ENCODE peak calls at places on chromosome 10, in five cellular contexts. M is H4; K is renal cortical epithelial cell; C is BE2C; R is stimulated activated CD8-positive, alpha-beta memory T cell treated with anti-CD3 and anti-CD28 coated beads, Interleukin-15, amount 100 ng/mL, for 1 hour. W is an unnamed sample.

GRCh38 chr10:1643161-1643910 is 94.0 kb downstream of the ADARB2 start:
- DNase-seq in M (peak), K (no peak), C (no peak), R (no peak), W (peak)

GRCh38 chr10:62978417-62978955 is 154.6 kb upstream of the NRBF2 start:
- DNase-seq in M (no peak), K (no peak), C (no peak), R (no peak), W (no peak)

GRCh38 chr10:112783653-112784426 is 166.2 kb upstream of the TCF7L2 start:
- DNase-seq in M (no peak), K (peak), C (peak), R (no peak), W (peak)

GRCh38 chr10:112654794-112655193 is 207.8 kb downstream of the VTI1A start:
- DNase-seq in M (no peak), K (no peak), C (no peak), R (no peak), W (no peak)

GRCh38 chr10:56317603-56318002 is 43.5 kb downstream of the ZWINT start:
- DNase-seq in M (no peak), K (no peak), C (no peak), R (no peak), W (no peak)

GRCh38 chr10:106557951-106558733 is 606.4 kb downstream of the SORCS1 start:
- DNase-seq in M (no peak), K (no peak), C (no peak), R (no peak), W (no peak)

GRCh38 chr10:112407696-112408095 is 33.8 kb downstream of the ACSL5 start:
- DNase-seq in M (no peak), K (no peak), C (no peak), R (no peak), W (no peak)

GRCh38 chr10:44195120-44196007 is 189.5 kb downstream of the CXCL12 start:
- DNase-seq in M (peak), K (peak), C (no peak), R (no peak), W (peak)

GRCh38 chr10:108544500-108545120 is 1378.7 kb downstream of the XPNPEP1 start:
- DNase-seq in M (peak), K (peak), C (peak), R (no peak), W (no peak)

GRCh38 chr10:5737352-5737751 is 52.7 kb downstream of the TASOR2 start:
- DNase-seq in M (no peak), K (no peak), C (no peak), R (no peak), W (no peak)

GRCh38 chr10:125158528-125159485 is 1.6 kb downstream of the CTBP2 start:
- DNase-seq in M (no peak), K (no peak), C (peak), R (no peak), W (peak)

GRCh38 chr10:66349076-66349475 is 576.8 kb upstream of the LRRTM3 start:
- DNase-seq in M (no peak), K (no peak), C (no peak), R (no peak), W (no peak)

GRCh38 chr10:13421382-13421917 is 73.4 kb upstream of the SEPHS1 start:
- DNase-seq in M (no peak), K (no peak), C (no peak), R (no peak), W (no peak)

GRCh38 chr10:77741746-77742145 is 104.1 kb upstream of the KCNMA1 start:
- DNase-seq in M (no peak), K (no peak), C (no peak), R (no peak), W (no peak)